ENCODE peak calls at places on chromosomes 3 and 15, in seven cellular contexts. Q is dorsolateral prefrontal cortex; Z is activated CD8-positive, alpha-beta T cell treated with anti-CD3 and anti-CD28 coated beads for 36 hours; N is testis; C is glutamatergic neuron; R is MM.1S; D is kidney glomerular epithelial cell. J is an unnamed sample.

GRCh38 chr3:51063074-51063473 is 322.0 kb upstream of the MANF start:
- DNase-seq in Q (no peak), Z (no peak), N (no peak), C (no peak), R (no peak), D (no peak), J (no peak)

GRCh38 chr3:54999801-55000200 is 71.9 kb upstream of the LRTM1 start:
- DNase-seq in Q (no peak), Z (no peak), N (no peak), C (no peak), R (no peak), D (no peak), J (no peak)

GRCh38 chr3:189632238-189632637 is 1.0 kb downstream of the TP63 start:
- DNase-seq in Q (no peak), Z (no peak), N (no peak), C (no peak), R (no peak), D (no peak), J (peak)

GRCh38 chr3:151964768-151965167 is 91.3 kb downstream of the SUCNR1 start:
- DNase-seq in Q (no peak), Z (no peak), N (no peak), C (no peak), R (no peak), D (no peak), J (no peak)

GRCh38 chr3:188937389-188937788 is 234.4 kb upstream of the TPRG1 start:
- DNase-seq in Q (no peak), Z (no peak), N (no peak), C (no peak), R (no peak), D (no peak), J (no peak)

GRCh38 chr15:20341901-20342605 is 199.5 kb downstream of the GOLGA6L6 start:
- DNase-seq in Q (peak), Z (peak), N (no peak), C (peak), R (peak), D (no peak), J (no peak)

GRCh38 chr3:19901918-19902317 is 32.1 kb downstream of the EFHB start:
- DNase-seq in Q (no peak), Z (no peak), N (no peak), C (no peak), R (no peak), D (no peak), J (no peak)

GRCh38 chr3:193902557-193903256 is 233.2 kb upstream of the HES1 start:
- DNase-seq in Q (no peak), Z (no peak), N (no peak), C (no peak), R (no peak), D (no peak), J (no peak)

GRCh38 chr3:119767936-119768601 is 13.8 kb upstream of the NR1I2 start:
- DNase-seq in Q (no peak), Z (no peak), N (no peak), C (no peak), R (no peak), D (no peak), J (no peak)

GRCh38 chr3:53739926-53740325 is 106.3 kb downstream of the CHDH start:
- DNase-seq in Q (no peak), Z (no peak), N (no peak), C (no peak), R (no peak), D (peak), J (no peak)

GRCh38 chr15:51185213-51185619 is 90.5 kb upstream of the TNFAIP8L3 start:
- DNase-seq in Q (no peak), Z (no peak), N (no peak), C (no peak), R (no peak), D (no peak), J (no peak)

GRCh38 chr3:107753988-107754387 is 231.2 kb downstream of the BBX start:
- DNase-seq in Q (no peak), Z (no peak), N (no peak), C (no peak), R (no peak), D (no peak), J (no peak)

GRCh38 chr3:126358038-126358815 is 1.0 kb upstream of the KLF15 start:
- DNase-seq in Q (peak), Z (peak), N (peak), C (peak), R (no peak), D (no peak), J (no peak)

GRCh38 chr15:54026258-54026657 is 48.0 kb downstream of the UNC13C start:
- DNase-seq in Q (no peak), Z (no peak), N (no peak), C (no peak), R (no peak), D (no peak), J (no peak)

GRCh38 chr15:69074011-69074842 is 59.7 kb downstream of the NOX5 start:
- DNase-seq in Q (no peak), Z (no peak), N (peak), C (peak), R (no peak), D (peak), J (no peak)

GRCh38 chr15:52559583-52559982 is 9.2 kb downstream of the ARPP19 start:
- DNase-seq in Q (no peak), Z (peak), N (no peak), C (no peak), R (no peak), D (no peak), J (no peak)

GRCh38 chr3:3259181-3259580 is 79.7 kb upstream of the CRBN start:
- DNase-seq in Q (no peak), Z (no peak), N (no peak), C (no peak), R (no peak), D (no peak), J (no peak)

GRCh38 chr15:66053991-66054390 is 184.7 kb downstream of the RAB11A start:
- DNase-seq in Q (no peak), Z (no peak), N (no peak), C (no peak), R (no peak), D (no peak), J (no peak)

GRCh38 chr3:98556164-98557130 is 24.7 kb downstream of the GPR15 start:
- DNase-seq in Q (no peak), Z (peak), N (no peak), C (no peak), R (peak), D (no peak), J (peak)

GRCh38 chr15:74275957-74276356 is 39.8 kb downstream of the CCDC33 start:
- DNase-seq in Q (no peak), Z (peak), N (peak), C (no peak), R (no peak), D (no peak), J (peak)

GRCh38 chr15:59237854-59238252 is 31.2 kb downstream of the LDHAL6B start:
- DNase-seq in Q (no peak), Z (no peak), N (no peak), C (no peak), R (peak), D (no peak), J (no peak)

GRCh38 chr15:26866298-26867198 is at the start of gene GABRA5:
- DNase-seq in Q (no peak), Z (no peak), N (peak), C (peak), R (no peak), D (no peak), J (no peak)

GRCh38 chr3:14425574-14426304 is 23.3 kb downstream of the SLC6A6 start:
- DNase-seq in Q (no peak), Z (peak), N (no peak), C (no peak), R (no peak), D (no peak), J (peak)

GRCh38 chr15:41559489-41560177 is 621 bp downstream of the TYRO3 start:
- DNase-seq in Q (no peak), Z (no peak), N (peak), C (no peak), R (no peak), D (no peak), J (no peak)

GRCh38 chr3:186826316-186826977 is 16.1 kb upstream of the ADIPOQ start:
- DNase-seq in Q (no peak), Z (peak), N (no peak), C (no peak), R (no peak), D (no peak), J (no peak)

GRCh38 chr3:127289646-127290575 is 2.1 kb upstream of the PRR20G start:
- DNase-seq in Q (no peak), Z (peak), N (no peak), C (no peak), R (no peak), D (peak), J (no peak)

GRCh38 chr15:43299411-43299810 is 31.0 kb downstream of the LCMT2 start:
- DNase-seq in Q (no peak), Z (no peak), N (no peak), C (no peak), R (no peak), D (no peak), J (no peak)

GRCh38 chr3:122940628-122941086 is 86.9 kb downstream of the SEMA5B start:
- DNase-seq in Q (no peak), Z (no peak), N (no peak), C (no peak), R (no peak), D (no peak), J (no peak)

GRCh38 chr15:59296181-59296617 is 76.5 kb downstream of the MYO1E start:
- DNase-seq in Q (no peak), Z (no peak), N (no peak), C (no peak), R (no peak), D (peak), J (no peak)

GRCh38 chr3:116920836-116921596 is 211.4 kb downstream of the TUSC7 start:
- DNase-seq in Q (no peak), Z (no peak), N (no peak), C (no peak), R (no peak), D (no peak), J (no peak)

GRCh38 chr3:54578417-54578816 is 349.4 kb downstream of the LRTM1 start:
- DNase-seq in Q (no peak), Z (no peak), N (no peak), C (no peak), R (no peak), D (peak), J (no peak)

GRCh38 chr15:90213818-90214204 is 12.7 kb downstream of the SEMA4B start:
- DNase-seq in Q (no peak), Z (no peak), N (no peak), C (no peak), R (no peak), D (no peak), J (no peak)

GRCh38 chr3:170130532-170130931 is 51.0 kb downstream of the PHC3 start:
- DNase-seq in Q (no peak), Z (no peak), N (no peak), C (no peak), R (no peak), D (no peak), J (peak)

GRCh38 chr3:96236499-96236898 is 577.9 kb upstream of the EPHA6 start:
- DNase-seq in Q (no peak), Z (no peak), N (no peak), C (no peak), R (no peak), D (no peak), J (no peak)

GRCh38 chr15:80875568-80875967 is 96.4 kb downstream of the CEMIP start:
- DNase-seq in Q (no peak), Z (no peak), N (no peak), C (no peak), R (no peak), D (no peak), J (no peak)

GRCh38 chr3:73257186-73257585 is 195.7 kb downstream of the EBLN2 start:
- DNase-seq in Q (no peak), Z (no peak), N (no peak), C (no peak), R (no peak), D (no peak), J (no peak)

J was measured in OCI-LY7.